ENCODE peak calls at places on chromosomes 11 and 22, in nine cellular contexts. U is CD8-positive, alpha-beta memory T cell; N is endothelial cell of umbilical vein; A is upper lobe of left lung; F is foreskin keratinocyte; H is right lobe of liver; M is body of pancreas; C is PC-3; Q is neuronal stem cell. O is an unnamed sample.

GRCh38 chr11:132402056-132402684 is 1031.8 kb downstream of the NTM start:
- DNase-seq in F (peak; percentile 32), A (no peak), H (peak; percentile 63), U (no peak), C (peak; percentile 22), N (no peak), M (no peak), Q (peak; percentile 43), O (no peak)

GRCh38 chr11:38562562-38562961 is 1964.5 kb upstream of the RAG2 start:
- DNase-seq in U (no peak), M (no peak), A (no peak), N (no peak), Q (no peak), C (peak; percentile 4), H (no peak), F (no peak), O (no peak)

GRCh38 chr11:72935705-72936104 is 121.5 kb downstream of the ATG16L2 start:
- DNase-seq in Q (no peak), U (no peak), F (no peak), N (peak; percentile 71), H (no peak), C (no peak), A (no peak), M (no peak), O (no peak)

GRCh38 chr11:94948070-94948617 is 25.2 kb downstream of the CWC15 start:
- DNase-seq in Q (no peak), F (peak; percentile 28), U (no peak), C (peak; percentile 38), H (no peak), M (no peak), N (no peak), A (no peak), O (no peak)

GRCh38 chr22:18024276-18024939 is at the start of gene MICAL3:
- DNase-seq in C (peak; percentile 74), A (peak; percentile 26), U (peak; percentile 60), H (peak; percentile 75), Q (peak; percentile 54), N (peak; percentile 64), M (peak; percentile 66), F (peak; percentile 57), O (no peak)

GRCh38 chr11:56932572-56933235 is 56.0 kb upstream of the OR5AK2 start:
- DNase-seq in Q (no peak), H (no peak), N (no peak), M (no peak), U (no peak), C (peak; percentile 99), F (peak; percentile 96), A (no peak), O (no peak)

GRCh38 chr11:31968774-31969433 is 122.0 kb upstream of the RCN1 start:
- DNase-seq in M (no peak), C (peak; percentile 78), U (no peak), H (no peak), A (no peak), F (peak; percentile 38), Q (no peak), N (no peak), O (no peak)

GRCh38 chr22:38180841-38181452 is 683 bp downstream of the PLA2G6 start:
- DNase-seq in A (peak; percentile 82), N (peak; percentile 40), U (peak; percentile 68), C (peak; percentile 56), Q (no peak), H (peak; percentile 91), F (peak; percentile 66), M (peak; percentile 52), O (peak; percentile 72)

GRCh38 chr11:71999360-71999759 is 651 bp downstream of the IL18BP start:
- DNase-seq in M (no peak), H (no peak), Q (no peak), C (no peak), N (peak; percentile 30), U (no peak), A (peak; percentile 48), F (no peak), O (no peak)

GRCh38 chr22:44068422-44069191 is 44.5 kb downstream of the PARVB start:
- DNase-seq in U (no peak), M (no peak), C (no peak), N (no peak), A (peak; percentile 40), Q (no peak), H (no peak), F (no peak), O (peak; percentile 75)

GRCh38 chr11:126190792-126191191 is 20.7 kb downstream of the RPUSD4 start:
- DNase-seq in H (no peak), Q (no peak), F (peak; percentile 79), M (no peak), N (no peak), A (no peak), C (no peak), U (no peak), O (no peak)

GRCh38 chr11:74175923-74176322 is 4.8 kb downstream of the PPME1 start:
- DNase-seq in A (no peak), H (no peak), M (no peak), C (no peak), F (no peak), Q (no peak), U (no peak), N (no peak), O (no peak)

GRCh38 chr11:73359930-73360742 is 16.1 kb upstream of the RELT start:
- DNase-seq in M (no peak), C (peak; percentile 66), F (no peak), N (peak; percentile 36), Q (no peak), U (no peak), A (no peak), H (no peak), O (no peak)

DNA sequence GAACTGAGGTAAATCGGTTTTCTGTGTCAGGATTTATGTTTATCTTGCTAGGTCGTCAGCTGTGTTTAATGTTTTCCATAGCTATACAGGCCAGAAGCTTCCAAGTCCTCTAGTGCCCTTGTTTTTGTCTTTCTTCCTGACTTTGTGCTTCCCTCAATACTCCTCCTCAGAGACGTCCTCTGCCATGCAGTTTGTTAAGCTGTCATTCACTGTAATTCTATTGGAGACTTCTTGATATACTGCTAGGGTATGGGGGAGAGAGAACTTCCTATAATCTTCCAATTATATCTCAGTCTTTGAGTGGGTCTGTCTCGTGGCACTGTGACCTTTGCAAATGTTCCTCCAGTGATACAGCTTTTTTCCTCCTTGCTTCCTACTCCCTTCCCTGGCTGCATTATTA is 327.3 kb upstream of the ANO5 start:
- DNase-seq in H (no peak), A (no peak), Q (no peak), N (no peak), M (no peak), C (no peak), U (no peak), F (no peak), O (no peak)
- H3K27ac ChIP-seq in H (no peak overlapping the region), A (no peak overlapping the region), Q (no peak overlapping the region), N (no peak overlapping the region), M (no peak overlapping the region), C (no peak overlapping the region), U (no peak overlapping the region), F (no peak overlapping the region), O (no peak overlapping the region)

GRCh38 chr11:65545853-65546216 is 12.3 kb downstream of the LTBP3 start:
- DNase-seq in U (no peak), H (no peak), M (peak; percentile 18), A (no peak), C (no peak), F (no peak), Q (no peak), N (no peak), O (no peak)

GRCh38 chr11:65547446-65548125 is 10.6 kb downstream of the LTBP3 start:
- DNase-seq in M (no peak), F (no peak), U (peak; percentile 75), H (no peak), A (no peak), C (no peak), N (no peak), Q (no peak), O (no peak)

GRCh38 chr11:65551572-65552398 is 6.4 kb downstream of the LTBP3 start:
- DNase-seq in A (peak; percentile 85), M (peak; percentile 78), F (no peak), C (peak; percentile 71), U (peak; percentile 73), Q (no peak), H (peak; percentile 85), N (peak; percentile 44), O (peak; percentile 84)

GRCh38 chr11:65546217-65546958 is 11.8 kb downstream of the LTBP3 start:
- DNase-seq in F (peak; percentile 54), M (peak; percentile 96), U (peak; percentile 98), N (peak; percentile 44), H (peak; percentile 98), A (peak; percentile 98), Q (peak; percentile 84), C (peak; percentile 94), O (peak; percentile 96)

GRCh38 chr11:65549088-65549487 is 9.1 kb downstream of the LTBP3 start:
- DNase-seq in U (no peak), M (no peak), F (no peak), H (no peak), N (no peak), A (no peak), C (no peak), Q (no peak), O (no peak)
- H3K4me1 ChIP-seq in U (peaks cover 62% of the 10 kb centered on the region), M (peaks cover 35% of the 10 kb centered on the region), F (no peaks in the 10 kb centered on the region), H (no peaks in the 10 kb centered on the region), N (no peaks in the 10 kb centered on the region), A (peaks cover 21% of the 10 kb centered on the region), C (peaks cover 25% of the 10 kb centered on the region), Q (no peaks in the 10 kb centered on the region), O (peaks cover 32% of the 10 kb centered on the region)

DNA sequence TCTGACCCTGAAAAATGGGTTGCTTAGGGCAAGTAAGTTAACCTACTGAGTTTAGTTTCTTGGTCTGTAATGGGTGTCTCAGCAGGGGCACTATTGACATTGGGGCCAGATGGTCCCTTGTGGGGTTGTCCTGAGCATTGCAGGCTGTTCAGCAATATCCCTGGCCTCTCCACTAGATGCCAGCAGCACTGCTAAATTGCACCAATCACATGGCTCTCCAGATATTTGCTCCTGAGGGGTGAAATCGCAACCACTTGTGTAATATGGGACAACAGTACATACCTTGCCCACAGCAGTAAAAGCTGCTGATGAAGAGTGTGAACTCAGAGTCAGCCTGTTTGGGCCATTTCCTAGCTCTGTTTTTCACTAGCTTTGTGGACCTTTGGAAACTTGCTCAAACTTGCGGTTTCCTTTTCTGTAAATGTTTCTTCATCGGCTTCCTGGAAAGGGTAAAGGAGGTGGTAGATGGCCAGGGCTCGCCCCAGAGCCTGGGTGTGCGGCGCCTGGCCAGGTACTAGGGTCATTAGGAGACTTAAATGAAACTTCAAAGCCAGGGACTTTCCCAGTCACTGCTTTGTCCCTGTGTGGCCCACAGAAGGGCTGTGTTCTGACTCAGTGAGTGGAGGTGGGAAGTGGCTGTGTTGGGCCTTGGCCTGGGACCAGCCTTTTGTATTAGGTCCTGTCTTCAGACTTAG is 13.0 kb downstream of the NCF4 start:
- DNase-seq in N (peak; percentile 82), Q (no peak), U (no peak), M (peak; percentile 63), F (peak; percentile 84), C (peak; percentile 55), H (no peak), A (peak; percentile 81), O (peak; percentile 81)
- H3K27ac ChIP-seq in N (peak overlapping the region; percentile 82), Q (no peak overlapping the region), U (no peak overlapping the region), M (peak overlapping the region; percentile 73), F (no peak overlapping the region), C (peak overlapping the region; percentile 25), H (peak overlapping the region; percentile 24), A (peak overlapping the region; percentile 89), O (peak overlapping the region; percentile 73)

DNA sequence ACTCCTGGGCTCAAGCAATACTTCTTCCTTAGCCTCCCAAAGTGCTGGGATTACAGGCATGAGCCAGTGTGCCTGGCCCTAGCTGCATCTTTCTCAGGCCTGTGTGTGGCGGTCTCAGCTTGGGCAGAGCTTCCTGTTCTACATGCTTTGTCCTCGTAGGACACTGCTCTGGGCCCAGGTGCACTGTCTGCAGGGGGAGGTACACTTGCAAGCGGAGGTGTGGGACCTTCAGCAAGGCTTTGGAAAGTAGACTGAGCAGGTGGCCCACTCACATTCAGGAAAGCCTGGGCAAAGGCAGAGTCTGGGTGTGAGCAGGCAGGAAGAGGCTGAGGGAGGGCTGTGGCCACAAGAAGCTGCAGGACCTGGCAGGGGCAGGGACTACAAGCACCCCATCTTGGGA is 33.6 kb upstream of the SUSD2 start:
- DNase-seq in A (no peak), U (no peak), M (no peak), Q (no peak), F (no peak), H (no peak), C (no peak), N (no peak), O (no peak)
- H3K4me1 ChIP-seq in A (peaks cover 71% of the 10 kb centered on the region), U (peaks cover 65% of the 10 kb centered on the region), M (peaks cover 52% of the 10 kb centered on the region), Q (peaks cover 21% of the 10 kb centered on the region), F (no peaks in the 10 kb centered on the region), H (no peaks in the 10 kb centered on the region), C (peaks cover 16% of the 10 kb centered on the region), N (peaks cover 15% of the 10 kb centered on the region), O (peaks cover 75% of the 10 kb centered on the region)

O was measured in lower lobe of right lung.